ENCODE peak calls at places on chromosome 21, in four cellular contexts. B, V, H and T are unnamed samples.

GRCh38 chr21:45016491-45017375 is 57.6 kb upstream of the ADARB1 start:
- DNase-seq in V (no peak), H (peak), B (no peak), T (no peak)

GRCh38 chr21:32481875-32482408 is 69.4 kb downstream of the EVA1C start:
- DNase-seq in H (peak), B (no peak), V (no peak), T (no peak)

GRCh38 chr21:39531777-39532333 is 80.1 kb downstream of the SH3BGR start:
- DNase-seq in B (no peak), H (no peak), V (no peak), T (peak)

GRCh38 chr21:43967981-43968380 is 44.1 kb upstream of the TRAPPC10 start:
- DNase-seq in B (no peak), H (no peak), V (no peak), T (no peak)

GRCh38 chr21:28750565-28750964 is 242.1 kb downstream of the LTN1 start:
- DNase-seq in V (no peak), B (no peak), H (no peak), T (no peak)

GRCh38 chr21:31873696-31874599 is 1.1 kb downstream of the HUNK start:
- DNase-seq in B (no peak), V (peak), H (peak), T (no peak)

GRCh38 chr21:34639882-34640788 is 25.2 kb upstream of the RCAN1 start:
- DNase-seq in H (no peak), V (no peak), B (no peak), T (no peak)

GRCh38 chr21:45806042-45806441 is 162.5 kb downstream of the PCBP3 start:
- DNase-seq in B (no peak), V (no peak), H (peak), T (no peak)

GRCh38 chr21:45227735-45228134 is 60.0 kb downstream of the POFUT2 start:
- DNase-seq in H (no peak), V (no peak), B (no peak), T (no peak)

GRCh38 chr21:38170705-38171682 is 85.8 kb upstream of the KCNJ15 start:
- DNase-seq in V (no peak), B (no peak), H (no peak), T (peak)

GRCh38 chr21:14491269-14491681 is 54.8 kb downstream of the SAMSN1 start:
- DNase-seq in V (no peak), B (no peak), H (no peak), T (no peak)

GRCh38 chr21:46219591-46220239 is 8.9 kb downstream of the LSS start:
- DNase-seq in B (no peak), V (no peak), H (no peak), T (no peak)

GRCh38 chr21:25994758-25995163 is 175.8 kb downstream of the APP start:
- DNase-seq in H (no peak), B (no peak), V (no peak), T (no peak)

GRCh38 chr21:29091032-29091431 is 17.6 kb upstream of the CCT8 start:
- DNase-seq in V (no peak), H (no peak), B (no peak), T (peak)

GRCh38 chr21:27590271-27590670 is 623.4 kb upstream of the ADAMTS5 start:
- DNase-seq in V (no peak), H (peak), B (no peak), T (no peak)

GRCh38 chr21:26759731-26760130 is 85.5 kb downstream of the ADAMTS1 start:
- DNase-seq in H (no peak), B (no peak), V (no peak), T (no peak)

GRCh38 chr21:39686636-39687035 is 58.3 kb upstream of the IGSF5 start:
- DNase-seq in B (no peak), V (no peak), H (no peak), T (no peak)

GRCh38 chr21:27564684-27565280 is 597.9 kb upstream of the ADAMTS5 start:
- DNase-seq in B (no peak), H (no peak), V (peak), T (peak)

GRCh38 chr21:34580181-34580700 is 34.7 kb downstream of the RCAN1 start:
- DNase-seq in B (no peak), V (no peak), H (no peak), T (no peak)

DNA sequence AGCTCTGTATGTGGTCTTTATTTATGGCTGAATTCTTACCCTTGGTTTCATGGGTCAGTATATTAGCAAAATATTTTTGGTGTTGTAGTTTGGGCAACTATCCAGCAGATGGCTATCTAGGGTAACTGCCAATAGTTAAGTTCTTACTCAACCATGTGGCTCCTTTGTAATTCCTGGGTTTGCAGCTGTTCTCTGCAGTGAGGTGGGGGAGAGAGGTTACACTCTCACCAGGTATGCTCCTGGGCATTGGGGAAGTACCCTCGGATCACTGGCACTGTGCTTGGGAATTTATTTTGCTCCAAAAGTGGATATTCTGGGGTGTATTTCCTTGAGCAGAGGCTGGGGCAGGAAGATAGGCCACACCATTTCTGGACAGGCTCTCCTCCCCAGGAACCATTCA is 436.7 kb upstream of the TMPRSS15 start:
- DNase-seq in V (no peak), B (no peak), H (no peak), T (no peak)
- TF ChIP-seq CTCF in V (peak), B (no peak), H (no peak), T (peak)

GRCh38 chr21:42649122-42650032 is 4.0 kb upstream of the PDE9A start:
- DNase-seq in B (no peak), H (peak), V (no peak), T (no peak)
- TF ChIP-seq CTCF in B (no peak), H (no peak), V (no peak), T (no peak)

DNA sequence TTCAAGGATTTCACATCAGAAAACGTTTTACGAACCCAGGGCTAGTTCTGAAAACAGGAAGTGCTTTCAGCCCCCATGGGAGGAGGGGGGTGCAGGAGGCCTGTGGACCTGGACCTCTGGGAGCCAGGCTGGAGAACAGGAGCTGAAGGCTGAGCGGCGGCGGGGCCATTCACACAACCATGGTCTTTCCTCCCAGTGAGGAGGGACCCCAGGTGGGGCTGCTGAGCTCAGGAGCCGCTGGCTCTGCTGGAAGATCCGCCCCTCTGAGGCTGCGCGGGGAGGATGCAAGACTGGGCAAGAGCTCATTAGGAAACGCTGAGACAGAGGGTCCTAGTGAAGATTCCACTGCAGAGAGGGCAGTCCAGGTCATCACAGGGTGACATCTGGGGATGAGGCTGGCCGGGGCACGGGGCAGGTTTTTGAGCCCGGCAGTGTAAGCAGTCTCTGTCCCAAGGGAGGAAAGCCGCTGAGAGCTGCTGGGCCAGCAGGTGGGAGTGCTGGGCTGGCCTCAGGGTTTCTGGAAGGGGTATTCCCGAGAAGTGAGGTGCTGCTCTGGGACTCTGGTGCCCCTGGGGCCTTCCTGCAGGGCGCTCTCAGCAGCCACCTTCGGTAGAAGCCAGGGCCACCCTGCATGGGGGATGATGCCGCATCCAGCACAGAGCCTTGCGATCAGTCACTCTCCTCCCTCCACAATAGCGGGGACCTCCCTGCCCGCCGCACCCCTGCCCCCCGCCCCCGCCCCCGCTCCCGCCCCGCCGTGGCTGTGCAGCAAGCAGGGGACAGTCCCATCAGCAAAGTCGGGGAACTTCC is 7.5 kb downstream of the MX2 start:
- DNase-seq in H (no peak), V (peak), B (no peak), T (no peak)
- TF ChIP-seq CTCF in H (no peak), V (peak), B (no peak), T (no peak)

GRCh38 chr21:37119421-37120218 is 46.6 kb downstream of the TTC3 start:
- DNase-seq in B (no peak), V (no peak), H (no peak), T (no peak)
- TF ChIP-seq CTCF in B (no peak), V (no peak), H (no peak), T (no peak)